ENCODE peak calls at places on chromosomes 3 and 15, in ten cellular contexts. G is activated gamma-delta T cell; A is retina; I is activated CD8-positive, alpha-beta memory T cell treated with anti-CD3 and anti-CD28 coated beads for 4 hours; O is brain microvascular endothelial cell; D is HFFc6; Q is ACHN; Z is anterior cingulate cortex; E is activated T-cell treated with anti-CD3 and anti-CD28 coated beads for 24 hours; X is H9. B is an unnamed sample.

GRCh38 chr3:141056716-141057115 is 5.6 kb downstream of the SPSB4 start:
- DNase-seq in G (no peak), A (peak), I (no peak), O (no peak), D (no peak), Q (no peak), Z (no peak), E (no peak), X (no peak), B (no peak)

GRCh38 chr3:39474126-39474515 is 6.6 kb downstream of the MOBP start:
- DNase-seq in G (no peak), A (no peak), I (no peak), O (no peak), D (no peak), Q (no peak), Z (no peak), E (no peak), X (no peak), B (no peak)

GRCh38 chr15:39365161-39365560 is 215.7 kb upstream of the THBS1 start:
- DNase-seq in G (no peak), A (no peak), I (no peak), O (no peak), D (peak), Q (no peak), Z (no peak), E (no peak), X (no peak), B (no peak)

GRCh38 chr15:61383421-61383820 is 154.3 kb upstream of the RORA start:
- DNase-seq in G (no peak), A (no peak), I (no peak), O (peak), D (peak), Q (no peak), Z (no peak), E (no peak), X (no peak), B (no peak)

GRCh38 chr3:150177673-150178378 is 207.1 kb upstream of the PFN2 start:
- DNase-seq in G (no peak), A (no peak), I (no peak), O (peak), D (peak), Q (peak), Z (no peak), E (no peak), X (no peak), B (no peak)

GRCh38 chr3:183912895-183913579 is 28.4 kb upstream of the PARL start:
- DNase-seq in G (no peak), A (no peak), I (no peak), O (no peak), D (no peak), Q (no peak), Z (no peak), E (no peak), X (no peak), B (no peak)

GRCh38 chr3:122758877-122759670 is 34.6 kb downstream of the HSPBAP1 start:
- DNase-seq in G (no peak), A (no peak), I (no peak), O (no peak), D (no peak), Q (no peak), Z (no peak), E (no peak), X (no peak), B (no peak)

GRCh38 chr15:52295421-52295991 is at the start of gene MYO5C:
- DNase-seq in G (no peak), A (peak), I (no peak), O (no peak), D (no peak), Q (peak), Z (no peak), E (no peak), X (peak), B (no peak)

GRCh38 chr15:25710184-25710583 is 152.9 kb downstream of the ATP10A start:
- DNase-seq in G (no peak), A (peak), I (no peak), O (no peak), D (no peak), Q (peak), Z (no peak), E (peak), X (peak), B (no peak)

GRCh38 chr3:21835266-21835665 is 84.3 kb upstream of the ZNF385D start:
- DNase-seq in G (no peak), A (no peak), I (no peak), O (no peak), D (no peak), Q (no peak), Z (no peak), E (no peak), X (no peak), B (no peak)

GRCh38 chr3:162142511-162142910 is 645.9 kb downstream of the OTOL1 start:
- DNase-seq in G (no peak), A (no peak), I (no peak), O (peak), D (peak), Q (no peak), Z (no peak), E (no peak), X (no peak), B (no peak)

GRCh38 chr3:194977341-194977740 is 291.7 kb downstream of the FAM43A start:
- DNase-seq in G (no peak), A (no peak), I (no peak), O (no peak), D (no peak), Q (no peak), Z (no peak), E (no peak), X (no peak), B (no peak)

B was measured in stimulated activated CD8-positive, alpha-beta memory T cell treated with anti-CD3 and anti-CD28 coated beads, Interleukin-15, amount 100 ng/mL, for 4 hours.